ENCODE peak calls at places on chromosome 22, in seven cellular contexts. D is stomach; K is CD4-positive, alpha-beta memory T cell; Y is endothelial cell of umbilical vein; P is mesendoderm; U is fibroblast of pulmonary artery; J is IMR-90. C is an unnamed sample.

GRCh38 chr22:30921108-30921507 is 47.5 kb downstream of the MORC2 start:
- DNase-seq in D (no peak), K (no peak), Y (no peak), P (no peak), U (no peak), J (no peak), C (no peak)

GRCh38 chr22:42439821-42440674 is 7.8 kb upstream of the NFAM1 start:
- DNase-seq in D (peak; percentile 30), K (no peak), Y (peak; percentile 44), P (peak; percentile 36), U (peak; percentile 31), J (peak; percentile 49), C (peak; percentile 40)

GRCh38 chr22:43126506-43127165 is 16.1 kb downstream of the BIK start:
- DNase-seq in D (peak; percentile 57), K (no peak), Y (peak; percentile 29), P (peak; percentile 65), U (peak; percentile 78), J (peak; percentile 85), C (no peak)

GRCh38 chr22:39290724-39291161 is 28.7 kb downstream of the RPL3 start:
- DNase-seq in D (peak; percentile 63), K (no peak), Y (peak; percentile 64), P (no peak), U (peak; percentile 41), J (peak; percentile 71), C (no peak)

GRCh38 chr22:39149915-39150847 is 2.3 kb downstream of the CBX7 start:
- DNase-seq in D (no peak), K (no peak), Y (no peak), P (peak; percentile 38), U (no peak), J (no peak), C (no peak)

GRCh38 chr22:29512031-29512430 is 32.0 kb downstream of the NEFH start:
- DNase-seq in D (no peak), K (no peak), Y (no peak), P (no peak), U (no peak), J (no peak), C (no peak)

GRCh38 chr22:25845985-25846745 is 104.2 kb downstream of the MYO18B start:
- DNase-seq in D (no peak), K (no peak), Y (no peak), P (no peak), U (no peak), J (no peak), C (peak; percentile 34)

GRCh38 chr22:40665312-40665711 is 14.0 kb upstream of the MCHR1 start:
- DNase-seq in D (no peak), K (no peak), Y (no peak), P (no peak), U (peak; percentile 59), J (peak; percentile 85), C (no peak)

GRCh38 chr22:31972180-31972579 is 27.8 kb downstream of the YWHAH start:
- DNase-seq in D (no peak), K (no peak), Y (no peak), P (no peak), U (no peak), J (no peak), C (no peak)

GRCh38 chr22:41931701-41932269 is 5.2 kb upstream of the TNFRSF13C start:
- DNase-seq in D (no peak), K (no peak), Y (no peak), P (no peak), U (no peak), J (no peak), C (peak; percentile 76)

GRCh38 chr22:25094579-25094978 is 105.1 kb upstream of the CRYBB3 start:
- DNase-seq in D (no peak), K (no peak), Y (peak; percentile 37), P (no peak), U (no peak), J (no peak), C (no peak)

GRCh38 chr22:42528591-42529307 is 9.2 kb upstream of the RRP7A start:
- DNase-seq in D (no peak), K (no peak), Y (no peak), P (no peak), U (no peak), J (no peak), C (no peak)

GRCh38 chr22:24827305-24827704 is 21.3 kb downstream of the SGSM1 start:
- DNase-seq in D (peak; percentile 83), K (no peak), Y (no peak), P (no peak), U (no peak), J (no peak), C (no peak)

GRCh38 chr22:23067691-23068090 is 2.6 kb upstream of the GNAZ start:
- DNase-seq in D (peak; percentile 7), K (no peak), Y (no peak), P (no peak), U (peak; percentile 2), J (no peak), C (no peak)

GRCh38 chr22:23521442-23522113 is 58.5 kb downstream of the IGLL1 start:
- DNase-seq in D (peak; percentile 92), K (peak; percentile 60), Y (peak; percentile 96), P (peak; percentile 98), U (peak; percentile 97), J (peak; percentile 75), C (peak; percentile 80)

GRCh38 chr22:17198188-17199130 is 20.8 kb downstream of the ADA2 start:
- DNase-seq in D (no peak), K (no peak), Y (no peak), P (peak; percentile 96), U (peak; percentile 35), J (no peak), C (no peak)

GRCh38 chr22:50487290-50488005 is 789 bp downstream of the MIOX start:
- DNase-seq in D (no peak), K (no peak), Y (no peak), P (no peak), U (no peak), J (no peak), C (no peak)

GRCh38 chr22:45552017-45552411 is 49.3 kb downstream of the FBLN1 start:
- DNase-seq in D (no peak), K (no peak), Y (no peak), P (no peak), U (no peak), J (no peak), C (no peak)

GRCh38 chr22:45551310-45552016 is 48.8 kb downstream of the FBLN1 start:
- DNase-seq in D (no peak), K (no peak), Y (no peak), P (no peak), U (no peak), J (no peak), C (no peak)

GRCh38 chr22:45553333-45554039 is 50.8 kb downstream of the FBLN1 start:
- DNase-seq in D (peak; percentile 68), K (peak; percentile 10), Y (peak; percentile 71), P (peak; percentile 86), U (peak; percentile 89), J (peak; percentile 93), C (peak; percentile 50)

GRCh38 chr22:45554040-45554406 is 51.3 kb downstream of the FBLN1 start:
- DNase-seq in D (no peak), K (no peak), Y (no peak), P (no peak), U (no peak), J (no peak), C (no peak)

GRCh38 chr22:45552580-45553332 is 50.1 kb downstream of the FBLN1 start:
- DNase-seq in D (peak; percentile 30), K (no peak), Y (no peak), P (no peak), U (peak; percentile 87), J (peak; percentile 96), C (no peak)
- H3K4me3 ChIP-seq in D (no peak overlapping the region), K (no peak overlapping the region), Y (no peak overlapping the region), P (no peak overlapping the region), U (no peak overlapping the region), J (no peak overlapping the region), C (no peak overlapping the region)

DNA sequence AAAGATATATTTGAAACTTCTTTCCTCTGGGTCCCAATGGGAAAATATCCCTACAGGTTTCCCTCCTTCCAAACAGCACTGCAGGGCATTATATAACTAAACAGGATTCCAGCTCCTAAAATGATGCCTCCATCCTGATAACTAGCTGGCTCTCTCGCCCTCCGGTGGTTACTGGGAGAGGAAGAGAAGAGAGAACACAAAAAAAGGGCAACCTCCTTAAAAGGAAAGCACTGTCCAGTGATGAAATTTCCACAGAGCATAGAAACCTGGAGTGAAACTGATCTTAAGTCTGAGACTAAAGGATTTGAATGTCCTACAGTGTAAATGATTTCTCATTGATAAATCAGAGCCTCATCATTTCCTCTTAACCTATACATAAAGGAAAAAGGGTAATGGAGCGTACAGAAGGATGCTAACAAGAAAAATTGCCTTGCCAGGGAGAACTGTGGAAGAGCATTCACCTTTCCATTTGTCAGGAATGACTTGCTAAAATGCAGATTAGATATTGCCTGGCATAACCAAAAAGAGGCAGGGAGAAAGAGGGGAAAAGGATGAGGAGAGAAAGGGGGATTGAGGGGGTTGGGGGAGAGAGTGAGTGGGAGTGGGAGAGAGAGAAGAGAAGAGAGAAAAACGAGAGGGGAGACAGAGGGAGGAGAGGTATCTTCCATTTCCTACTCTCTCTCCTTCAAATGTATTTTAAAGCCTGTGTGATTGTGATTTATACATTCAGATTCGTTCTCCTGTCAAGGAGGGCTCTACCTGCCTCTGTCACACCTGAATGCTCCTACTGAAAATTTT is 121.4 kb downstream of the APOL5 start:
- DNase-seq in D (no peak), K (no peak), Y (peak; percentile 52), P (peak; percentile 76), U (peak; percentile 80), J (peak; percentile 82), C (no peak)
- H3K4me3 ChIP-seq in D (peak overlapping the region; percentile 47), K (no peak overlapping the region), Y (peak overlapping the region; percentile 80), P (peak overlapping the region; percentile 66), U (peak overlapping the region; percentile 74), J (peak overlapping the region; percentile 77), C (no peak overlapping the region)

GRCh38 chr22:27494821-27495220 is 306.7 kb downstream of the MN1 start:
- DNase-seq in D (no peak), K (no peak), Y (no peak), P (no peak), U (no peak), J (no peak), C (no peak)
- H3K4me3 ChIP-seq in D (no peak overlapping the region), K (no peak overlapping the region), Y (no peak overlapping the region), P (no peak overlapping the region), U (no peak overlapping the region), J (no peak overlapping the region), C (no peak overlapping the region)

GRCh38 chr22:36331306-36331911 is 56.4 kb downstream of the MYH9 start:
- DNase-seq in D (peak; percentile 79), K (peak; percentile 69), Y (peak; percentile 93), P (peak; percentile 99), U (peak; percentile 96), J (peak; percentile 98), C (peak; percentile 87)

GRCh38 chr22:36328635-36329216 is 59.0 kb downstream of the MYH9 start:
- DNase-seq in D (peak; percentile 61), K (no peak), Y (peak; percentile 84), P (peak; percentile 66), U (peak; percentile 88), J (peak; percentile 96), C (peak; percentile 45)

GRCh38 chr22:36329217-36330078 is 58.3 kb downstream of the MYH9 start:
- DNase-seq in D (peak; percentile 51), K (peak; percentile 50), Y (peak; percentile 95), P (peak; percentile 100), U (peak; percentile 98), J (peak; percentile 97), C (no peak)

GRCh38 chr22:36330655-36331305 is 57.0 kb downstream of the MYH9 start:
- DNase-seq in D (no peak), K (no peak), Y (peak; percentile 78), P (peak; percentile 92), U (peak; percentile 83), J (peak; percentile 63), C (no peak)

DNA sequence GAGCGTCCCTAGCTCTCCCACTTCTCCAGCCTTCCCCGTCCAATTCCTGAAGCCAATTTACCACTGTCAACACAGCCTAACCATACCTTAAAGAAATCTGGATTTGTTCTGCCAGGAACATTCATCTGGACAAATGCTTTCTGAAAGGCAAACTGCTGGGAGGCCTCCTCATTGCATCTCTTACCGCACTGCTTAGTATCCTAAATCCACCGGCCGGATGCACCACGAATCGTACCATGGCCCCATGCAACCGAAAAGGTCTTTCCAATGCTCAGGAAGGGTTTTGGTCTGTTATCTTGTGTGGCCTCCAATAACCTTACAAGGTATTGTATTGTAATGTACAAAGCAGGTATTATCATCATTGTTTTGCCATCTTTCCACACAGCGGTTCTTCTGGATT is 57.6 kb downstream of the MYH9 start:
- DNase-seq in D (no peak), K (no peak), Y (no peak), P (peak; percentile 44), U (no peak), J (no peak), C (no peak)
- H3K4me3 ChIP-seq in D (no peak overlapping the region), K (peak overlapping the region; percentile 53), Y (no peak overlapping the region), P (no peak overlapping the region), U (no peak overlapping the region), J (no peak overlapping the region), C (peak overlapping the region; percentile 34)